ENCODE peak calls at places on chromosomes 12 and 14, in five cellular contexts. One of them, this sample, is unnamed.

GRCh38 chr12:67269632-67270578 is 747 bp downstream of the CAND1 start:
- DNase-seq in HCT116: no peak
- DNase-seq in tibial nerve: peak; percentile 22
- DNase-seq in fibroblast of lung: peak; percentile 39
- DNase-seq in AG10803: peak; percentile 24
- DNase-seq in this sample: peak; percentile 48

GRCh38 chr14:32620303-32620702 is 291.2 kb downstream of the AKAP6 start:
- DNase-seq in HCT116: no peak
- DNase-seq in tibial nerve: no peak
- DNase-seq in fibroblast of lung: peak; percentile 57
- DNase-seq in AG10803: peak; percentile 55
- DNase-seq in this sample: no peak

GRCh38 chr12:53984901-53985357 is at the start of gene HOXC10:
- DNase-seq in HCT116: peak; percentile 93
- DNase-seq in tibial nerve: peak; percentile 95
- DNase-seq in fibroblast of lung: peak; percentile 49
- DNase-seq in AG10803: peak; percentile 98
- DNase-seq in this sample: peak; percentile 82

GRCh38 chr12:92064420-92064819 is 81.2 kb downstream of the BTG1 start:
- DNase-seq in HCT116: no peak
- DNase-seq in tibial nerve: no peak
- DNase-seq in fibroblast of lung: no peak
- DNase-seq in AG10803: no peak
- DNase-seq in this sample: peak; percentile 76

GRCh38 chr14:75450381-75451276 is 22.8 kb downstream of the JDP2 start:
- DNase-seq in HCT116: no peak
- DNase-seq in tibial nerve: no peak
- DNase-seq in fibroblast of lung: peak; percentile 58
- DNase-seq in AG10803: no peak
- DNase-seq in this sample: no peak

GRCh38 chr12:71397433-71397954 is 42.1 kb upstream of the LGR5 start:
- DNase-seq in HCT116: no peak
- DNase-seq in tibial nerve: no peak
- DNase-seq in fibroblast of lung: peak; percentile 64
- DNase-seq in AG10803: peak; percentile 83
- DNase-seq in this sample: no peak

GRCh38 chr14:101695659-101696058 is 65.8 kb upstream of the PPP2R5C start:
- DNase-seq in HCT116: no peak
- DNase-seq in tibial nerve: no peak
- DNase-seq in fibroblast of lung: no peak
- DNase-seq in AG10803: no peak
- DNase-seq in this sample: no peak

GRCh38 chr12:62654558-62655241 is 188.1 kb downstream of the MON2 start:
- DNase-seq in HCT116: no peak
- DNase-seq in tibial nerve: no peak
- DNase-seq in fibroblast of lung: no peak
- DNase-seq in AG10803: no peak
- DNase-seq in this sample: no peak

GRCh38 chr14:99029916-99030305 is 242.1 kb downstream of the BCL11B start:
- DNase-seq in HCT116: no peak
- DNase-seq in tibial nerve: no peak
- DNase-seq in fibroblast of lung: no peak
- DNase-seq in AG10803: no peak
- DNase-seq in this sample: no peak

GRCh38 chr14:92511472-92512247 is 1.9 kb upstream of the RIN3 start:
- DNase-seq in HCT116: peak; percentile 94
- DNase-seq in tibial nerve: no peak
- DNase-seq in fibroblast of lung: peak; percentile 94
- DNase-seq in AG10803: peak; percentile 98
- DNase-seq in this sample: no peak

GRCh38 chr12:69196302-69197288 is 42.8 kb upstream of the CPSF6 start:
- DNase-seq in HCT116: no peak
- DNase-seq in tibial nerve: no peak
- DNase-seq in fibroblast of lung: no peak
- DNase-seq in AG10803: peak; percentile 12
- DNase-seq in this sample: no peak

GRCh38 chr14:92994942-92995341 is 72.0 kb downstream of the CHGA start:
- DNase-seq in HCT116: no peak
- DNase-seq in tibial nerve: no peak
- DNase-seq in fibroblast of lung: no peak
- DNase-seq in AG10803: no peak
- DNase-seq in this sample: no peak

GRCh38 chr14:32940066-32940651 is 1.5 kb downstream of the NPAS3 start:
- DNase-seq in HCT116: no peak
- DNase-seq in tibial nerve: no peak
- DNase-seq in fibroblast of lung: peak; percentile 69
- DNase-seq in AG10803: peak; percentile 6
- DNase-seq in this sample: peak; percentile 46

GRCh38 chr14:23114669-23115491 is 4.2 kb downstream of the CEBPE start:
- DNase-seq in HCT116: peak; percentile 42
- DNase-seq in tibial nerve: no peak
- DNase-seq in fibroblast of lung: peak; percentile 98
- DNase-seq in AG10803: peak; percentile 97
- DNase-seq in this sample: no peak

GRCh38 chr12:59980491-59980890 is 384.7 kb downstream of the SLC16A7 start:
- DNase-seq in HCT116: no peak
- DNase-seq in tibial nerve: no peak
- DNase-seq in fibroblast of lung: peak; percentile 48
- DNase-seq in AG10803: peak; percentile 7
- DNase-seq in this sample: no peak

GRCh38 chr14:61483477-61483876 is 162.1 kb downstream of the PRKCH start:
- DNase-seq in HCT116: no peak
- DNase-seq in tibial nerve: no peak
- DNase-seq in fibroblast of lung: no peak
- DNase-seq in AG10803: no peak
- DNase-seq in this sample: no peak

GRCh38 chr14:38255673-38256357 is at the start of gene CLEC14A:
- DNase-seq in HCT116: no peak
- DNase-seq in tibial nerve: peak; percentile 7
- DNase-seq in fibroblast of lung: peak; percentile 35
- DNase-seq in AG10803: peak; percentile 28
- DNase-seq in this sample: no peak

GRCh38 chr12:131015581-131016337 is 62.1 kb downstream of the ADGRD1 start:
- DNase-seq in HCT116: no peak
- DNase-seq in tibial nerve: no peak
- DNase-seq in fibroblast of lung: no peak
- DNase-seq in AG10803: no peak
- DNase-seq in this sample: no peak

GRCh38 chr12:62679569-62679968 is 212.9 kb downstream of the MON2 start:
- DNase-seq in HCT116: no peak
- DNase-seq in tibial nerve: no peak
- DNase-seq in fibroblast of lung: no peak
- DNase-seq in AG10803: no peak
- DNase-seq in this sample: no peak

GRCh38 chr12:12376636-12377448 is 20.0 kb downstream of the BORCS5 start:
- DNase-seq in HCT116: peak; percentile 65
- DNase-seq in tibial nerve: no peak
- DNase-seq in fibroblast of lung: peak; percentile 73
- DNase-seq in AG10803: peak; percentile 81
- DNase-seq in this sample: peak; percentile 82

GRCh38 chr12:7058850-7059249 is 1.7 kb upstream of the C1S start:
- DNase-seq in HCT116: no peak
- DNase-seq in tibial nerve: no peak
- DNase-seq in fibroblast of lung: no peak
- DNase-seq in AG10803: no peak
- DNase-seq in this sample: no peak

This sample was measured in NCI-H510A treated with DMSO at 0.1 percent for 48 hours.